ENCODE peak calls at places on chromosomes 7 and 10, in seven cellular contexts. One of them, this sample, is unnamed.

GRCh38 chr7:2779086-2779485 is 65.0 kb downstream of the GNA12 start:
- DNase-seq in H9: no peak
- DNase-seq in mesendoderm: no peak
- DNase-seq in neuronal stem cell: no peak
- DNase-seq in mesenchymal stem cell: peak
- DNase-seq in H1: no peak
- DNase-seq in trophoblast cell: peak
- DNase-seq in this sample: no peak

GRCh38 chr10:114593240-114593792 is 64.8 kb downstream of the ABLIM1 start:
- DNase-seq in H1: no peak
- DNase-seq in mesenchymal stem cell: no peak
- DNase-seq in neuronal stem cell: no peak
- DNase-seq in trophoblast cell: no peak
- DNase-seq in H9: no peak
- DNase-seq in mesendoderm: no peak
- DNase-seq in this sample: no peak

GRCh38 chr10:78657622-78658165 is 411.1 kb upstream of the ZMIZ1 start:
- DNase-seq in mesenchymal stem cell: peak
- DNase-seq in H9: peak
- DNase-seq in H1: peak
- DNase-seq in trophoblast cell: peak
- DNase-seq in neuronal stem cell: no peak
- DNase-seq in mesendoderm: peak
- DNase-seq in this sample: peak

GRCh38 chr10:36393800-36394199 is 731.6 kb upstream of the ANKRD30A start:
- DNase-seq in neuronal stem cell: no peak
- DNase-seq in H1: no peak
- DNase-seq in mesendoderm: no peak
- DNase-seq in mesenchymal stem cell: peak
- DNase-seq in trophoblast cell: no peak
- DNase-seq in H9: no peak
- DNase-seq in this sample: no peak

GRCh38 chr7:23333671-23334246 is 34.6 kb downstream of the MALSU1 start:
- DNase-seq in neuronal stem cell: no peak
- DNase-seq in H9: no peak
- DNase-seq in H1: no peak
- DNase-seq in trophoblast cell: no peak
- DNase-seq in mesenchymal stem cell: peak
- DNase-seq in mesendoderm: no peak
- DNase-seq in this sample: peak

GRCh38 chr7:55575098-55575497 is 2.8 kb upstream of the VOPP1 start:
- DNase-seq in neuronal stem cell: no peak
- DNase-seq in mesendoderm: no peak
- DNase-seq in trophoblast cell: no peak
- DNase-seq in H9: no peak
- DNase-seq in H1: no peak
- DNase-seq in mesenchymal stem cell: no peak
- DNase-seq in this sample: no peak

GRCh38 chr10:95430231-95430951 is 130.8 kb downstream of the SORBS1 start:
- DNase-seq in mesendoderm: peak
- DNase-seq in trophoblast cell: peak
- DNase-seq in H1: no peak
- DNase-seq in H9: peak
- DNase-seq in mesenchymal stem cell: peak
- DNase-seq in neuronal stem cell: peak
- DNase-seq in this sample: peak

GRCh38 chr7:129612112-129613015 is 844 bp downstream of the NRF1 start:
- DNase-seq in neuronal stem cell: peak
- DNase-seq in H1: no peak
- DNase-seq in mesendoderm: peak
- DNase-seq in trophoblast cell: no peak
- DNase-seq in H9: no peak
- DNase-seq in mesenchymal stem cell: peak
- DNase-seq in this sample: peak

GRCh38 chr7:5431485-5432118 is 8.0 kb upstream of the TNRC18 start:
- DNase-seq in neuronal stem cell: no peak
- DNase-seq in H9: no peak
- DNase-seq in mesendoderm: no peak
- DNase-seq in trophoblast cell: no peak
- DNase-seq in mesenchymal stem cell: peak
- DNase-seq in H1: no peak
- DNase-seq in this sample: no peak

GRCh38 chr10:115432188-115432819 is 339.1 kb downstream of the ATRNL1 start:
- DNase-seq in H9: no peak
- DNase-seq in H1: no peak
- DNase-seq in neuronal stem cell: no peak
- DNase-seq in mesendoderm: peak
- DNase-seq in mesenchymal stem cell: peak
- DNase-seq in trophoblast cell: no peak
- DNase-seq in this sample: peak

GRCh38 chr7:90337106-90337505 is 9.4 kb upstream of the GTPBP10 start:
- DNase-seq in mesenchymal stem cell: no peak
- DNase-seq in H9: no peak
- DNase-seq in neuronal stem cell: no peak
- DNase-seq in trophoblast cell: no peak
- DNase-seq in H1: no peak
- DNase-seq in mesendoderm: no peak
- DNase-seq in this sample: no peak

GRCh38 chr10:69411476-69411875 is 5.2 kb downstream of the TACR2 start:
- DNase-seq in mesenchymal stem cell: no peak
- DNase-seq in trophoblast cell: no peak
- DNase-seq in H9: no peak
- DNase-seq in neuronal stem cell: no peak
- DNase-seq in mesendoderm: peak
- DNase-seq in H1: no peak
- DNase-seq in this sample: no peak

GRCh38 chr10:6778992-6779701 is 199.1 kb upstream of the PRKCQ start:
- DNase-seq in H1: no peak
- DNase-seq in neuronal stem cell: no peak
- DNase-seq in H9: no peak
- DNase-seq in mesenchymal stem cell: peak
- DNase-seq in mesendoderm: peak
- DNase-seq in trophoblast cell: peak
- DNase-seq in this sample: peak

GRCh38 chr10:30155401-30155800 is 96.0 kb upstream of the JCAD start:
- DNase-seq in mesenchymal stem cell: no peak
- DNase-seq in H1: no peak
- DNase-seq in H9: no peak
- DNase-seq in neuronal stem cell: no peak
- DNase-seq in trophoblast cell: no peak
- DNase-seq in mesendoderm: no peak
- DNase-seq in this sample: peak

GRCh38 chr10:8349610-8350249 is 295.2 kb downstream of the GATA3 start:
- DNase-seq in trophoblast cell: no peak
- DNase-seq in H1: no peak
- DNase-seq in H9: no peak
- DNase-seq in neuronal stem cell: no peak
- DNase-seq in mesenchymal stem cell: peak
- DNase-seq in mesendoderm: no peak
- DNase-seq in this sample: no peak

GRCh38 chr7:142307246-142307900 is 49.5 kb upstream of the PRSS58 start:
- DNase-seq in H1: no peak
- DNase-seq in H9: no peak
- DNase-seq in mesendoderm: no peak
- DNase-seq in mesenchymal stem cell: no peak
- DNase-seq in trophoblast cell: peak
- DNase-seq in neuronal stem cell: no peak
- DNase-seq in this sample: no peak

GRCh38 chr7:32059289-32060045 is 10.7 kb downstream of the PDE1C start:
- DNase-seq in H9: no peak
- DNase-seq in H1: no peak
- DNase-seq in mesenchymal stem cell: peak
- DNase-seq in mesendoderm: peak
- DNase-seq in trophoblast cell: no peak
- DNase-seq in neuronal stem cell: no peak
- DNase-seq in this sample: peak

GRCh38 chr7:81937091-81937490 is 167.2 kb upstream of the HGF start:
- DNase-seq in trophoblast cell: no peak
- DNase-seq in mesendoderm: no peak
- DNase-seq in neuronal stem cell: no peak
- DNase-seq in mesenchymal stem cell: no peak
- DNase-seq in H1: no peak
- DNase-seq in H9: no peak
- DNase-seq in this sample: peak

DNA sequence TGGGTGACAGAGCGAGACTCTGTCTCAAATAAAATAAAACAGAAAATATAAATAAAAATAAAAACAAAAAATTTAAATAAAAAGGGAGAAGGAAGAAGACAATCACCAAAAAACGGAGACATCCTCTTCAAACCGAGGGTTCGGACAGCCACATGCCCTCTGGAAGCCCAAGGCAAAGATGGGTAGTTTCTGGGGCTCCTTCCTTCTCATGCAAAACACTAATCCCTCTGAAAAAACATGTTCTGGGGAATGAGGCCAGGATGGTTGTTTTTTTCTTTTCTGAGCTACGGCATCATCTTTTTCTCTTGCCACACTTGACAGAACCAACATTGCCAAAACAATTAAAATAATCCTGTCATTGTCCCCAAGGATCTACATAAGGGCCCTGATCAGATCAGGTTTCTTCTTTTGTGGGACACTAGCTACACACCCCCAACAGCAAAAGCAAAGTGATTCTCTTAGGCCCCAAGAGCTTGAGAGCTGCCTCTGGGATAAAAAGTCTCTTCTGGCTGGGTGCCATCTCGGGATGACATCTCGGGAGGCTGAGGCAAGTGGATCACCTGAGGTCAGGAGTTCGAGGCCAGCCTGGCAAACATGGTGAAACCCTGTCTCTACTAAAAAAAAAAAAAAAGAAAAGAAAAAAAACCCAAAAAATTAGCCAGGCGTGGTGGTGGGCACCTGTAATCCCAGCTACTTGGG is 14.2 kb upstream of the POR start:
- DNase-seq in H9: no peak
- DNase-seq in mesenchymal stem cell: no peak
- DNase-seq in trophoblast cell: no peak
- DNase-seq in mesendoderm: no peak
- DNase-seq in H1: no peak
- DNase-seq in neuronal stem cell: no peak
- DNase-seq in this sample: no peak
- H3K18ac ChIP-seq in H9: no peak
- H3K18ac ChIP-seq in mesenchymal stem cell: no peak
- H3K18ac ChIP-seq in trophoblast cell: no peak
- H3K18ac ChIP-seq in mesendoderm: no peak
- H3K18ac ChIP-seq in H1: no peak
- H3K18ac ChIP-seq in neuronal stem cell: no peak
- H3K18ac ChIP-seq in this sample: no peak

GRCh38 chr10:22823109-22823508 is 104.7 kb upstream of the ARMC3 start:
- DNase-seq in neuronal stem cell: no peak
- DNase-seq in H9: no peak
- DNase-seq in H1: no peak
- DNase-seq in trophoblast cell: no peak
- DNase-seq in mesenchymal stem cell: peak
- DNase-seq in mesendoderm: no peak
- DNase-seq in this sample: peak
- H3K18ac ChIP-seq in neuronal stem cell: no peak
- H3K18ac ChIP-seq in H9: no peak
- H3K18ac ChIP-seq in H1: no peak
- H3K18ac ChIP-seq in trophoblast cell: no peak
- H3K18ac ChIP-seq in mesenchymal stem cell: no peak
- H3K18ac ChIP-seq in mesendoderm: no peak
- H3K18ac ChIP-seq in this sample: no peak

DNA sequence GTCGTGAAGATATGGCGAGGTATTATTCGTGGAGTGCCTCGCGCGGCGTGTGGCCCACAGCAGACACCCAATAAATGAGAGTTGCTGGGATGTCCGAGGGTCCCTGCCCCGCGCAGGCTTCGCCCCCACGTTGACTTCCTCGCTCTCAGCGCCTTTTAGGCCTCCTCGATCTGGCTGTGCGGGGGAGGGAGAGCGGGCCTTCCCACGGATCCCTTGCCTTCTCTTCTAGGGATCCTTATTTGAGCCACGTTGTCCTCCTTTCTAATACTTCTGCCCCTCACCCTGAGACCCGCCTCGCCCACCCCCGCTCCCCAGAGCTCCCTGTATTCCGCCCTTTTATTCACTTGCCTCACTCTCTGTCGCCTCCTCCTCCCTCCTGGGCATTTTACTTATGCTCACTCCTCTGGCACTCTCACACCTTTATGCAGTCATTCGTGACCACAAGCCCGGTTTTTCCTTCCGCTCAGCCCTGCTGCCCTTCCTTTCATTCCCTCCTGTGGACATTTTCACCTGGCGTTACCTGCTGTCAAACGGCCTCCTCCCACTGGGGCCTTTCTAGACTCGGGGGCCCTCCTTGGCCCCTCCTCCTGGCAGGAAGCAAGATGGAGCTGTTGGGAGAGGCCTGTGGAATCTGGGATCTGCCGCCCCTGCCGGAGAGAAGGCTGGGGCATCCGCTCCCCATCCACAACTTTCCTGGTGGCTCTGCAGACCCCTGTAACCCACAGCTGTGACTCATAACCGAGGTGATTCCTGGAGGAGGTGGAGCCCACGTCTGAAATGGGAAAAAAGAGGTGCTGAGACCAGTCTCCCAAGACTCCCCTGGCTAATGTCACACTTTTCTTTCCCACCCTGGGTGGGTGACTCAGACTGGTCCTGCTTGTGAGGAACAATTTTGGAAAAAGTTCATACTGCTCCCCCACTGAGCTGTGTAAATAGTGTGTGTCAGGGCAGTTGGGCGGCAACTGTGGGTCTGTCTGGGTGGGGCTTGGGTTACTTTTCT is 1.0 kb downstream of the VCL start:
- DNase-seq in H9: peak
- DNase-seq in H1: peak
- DNase-seq in mesenchymal stem cell: peak
- DNase-seq in neuronal stem cell: peak
- DNase-seq in trophoblast cell: peak
- DNase-seq in mesendoderm: peak
- DNase-seq in this sample: peak
- H3K18ac ChIP-seq in H9: peak
- H3K18ac ChIP-seq in H1: peak
- H3K18ac ChIP-seq in mesenchymal stem cell: peak
- H3K18ac ChIP-seq in neuronal stem cell: peak
- H3K18ac ChIP-seq in trophoblast cell: peak
- H3K18ac ChIP-seq in mesendoderm: peak
- H3K18ac ChIP-seq in this sample: peak

GRCh38 chr10:117651121-117651520 is 108.6 kb downstream of the EMX2 start:
- DNase-seq in mesendoderm: no peak
- DNase-seq in H9: no peak
- DNase-seq in trophoblast cell: peak
- DNase-seq in H1: no peak
- DNase-seq in mesenchymal stem cell: no peak
- DNase-seq in neuronal stem cell: no peak
- DNase-seq in this sample: no peak

GRCh38 chr10:117652228-117653169 is 110.0 kb downstream of the EMX2 start:
- DNase-seq in neuronal stem cell: no peak
- DNase-seq in trophoblast cell: no peak
- DNase-seq in H1: no peak
- DNase-seq in H9: no peak
- DNase-seq in mesendoderm: no peak
- DNase-seq in mesenchymal stem cell: no peak
- DNase-seq in this sample: no peak

GRCh38 chr10:117654105-117654504 is 111.6 kb downstream of the EMX2 start:
- DNase-seq in H1: no peak
- DNase-seq in neuronal stem cell: no peak
- DNase-seq in H9: no peak
- DNase-seq in trophoblast cell: no peak
- DNase-seq in mesendoderm: no peak
- DNase-seq in mesenchymal stem cell: no peak
- DNase-seq in this sample: no peak

GRCh38 chr10:117656385-117657367 is 114.1 kb downstream of the EMX2 start:
- DNase-seq in neuronal stem cell: no peak
- DNase-seq in mesenchymal stem cell: no peak
- DNase-seq in H1: no peak
- DNase-seq in mesendoderm: no peak
- DNase-seq in H9: no peak
- DNase-seq in trophoblast cell: no peak
- DNase-seq in this sample: no peak

GRCh38 chr10:117653170-117653515 is 110.6 kb downstream of the EMX2 start:
- DNase-seq in neuronal stem cell: no peak
- DNase-seq in H1: no peak
- DNase-seq in trophoblast cell: peak
- DNase-seq in H9: no peak
- DNase-seq in mesenchymal stem cell: peak
- DNase-seq in mesendoderm: no peak
- DNase-seq in this sample: peak
- H3K18ac ChIP-seq in neuronal stem cell: no peak
- H3K18ac ChIP-seq in H1: no peak
- H3K18ac ChIP-seq in trophoblast cell: no peak
- H3K18ac ChIP-seq in H9: no peak
- H3K18ac ChIP-seq in mesenchymal stem cell: no peak
- H3K18ac ChIP-seq in mesendoderm: no peak
- H3K18ac ChIP-seq in this sample: no peak